ENCODE peak calls at places on chromosomes 2 and 18, in ten cellular contexts. W is fibroblast of pulmonary artery, S is stomach, T is astrocyte of the cerebellum, C is tibial artery, H is lower leg skin, D is endothelial cell of umbilical vein, N is AG09309, Y is cardiac muscle cell, Z is right atrium auricular region. B is an unnamed sample.

GRCh38 chr2:205139822-205140612 is 542.3 kb upstream of the NRP2 start:
- DNase-seq in H (no peak), N (no peak), Y (peak; percentile 49), D (peak; percentile 99), Z (no peak), S (peak; percentile 40), W (no peak), T (no peak), C (no peak), B (no peak)

GRCh38 chr2:231909631-231910030 is 16.6 kb downstream of the NPPC start:
- DNase-seq in W (no peak), Y (no peak), C (no peak), T (no peak), D (no peak), Z (no peak), N (no peak), H (no peak), S (no peak), B (no peak)

GRCh38 chr2:28927878-28928277 is 33.4 kb downstream of the WDR43 start:
- DNase-seq in N (peak; percentile 40), D (no peak), C (no peak), H (no peak), T (no peak), W (peak; percentile 26), Z (no peak), Y (no peak), S (no peak), B (no peak)

GRCh38 chr18:69484699-69485396 is 84.2 kb downstream of the DOK6 start:
- DNase-seq in Y (peak; percentile 3), N (peak; percentile 35), W (peak; percentile 59), D (peak; percentile 55), Z (no peak), C (no peak), S (no peak), T (no peak), H (no peak), B (no peak)

GRCh38 chr2:34291076-34291475 is 692.0 kb upstream of the FAM98A start:
- DNase-seq in H (no peak), D (no peak), W (no peak), T (no peak), Y (no peak), N (no peak), S (no peak), C (no peak), Z (no peak), B (no peak)

GRCh38 chr2:137910641-137911040 is 53.6 kb upstream of the HNMT start:
- DNase-seq in T (no peak), Z (no peak), C (no peak), S (no peak), Y (peak; percentile 32), W (peak; percentile 49), D (peak; percentile 52), N (no peak), H (no peak), B (no peak)

GRCh38 chr18:74395630-74396251 is 61.4 kb downstream of the DIPK1C start:
- DNase-seq in W (peak; percentile 2), H (peak; percentile 75), N (no peak), S (no peak), Y (no peak), D (no peak), Z (no peak), T (no peak), C (no peak), B (no peak)

GRCh38 chr2:20609349-20609994 is 41.4 kb downstream of the HS1BP3 start:
- DNase-seq in Y (no peak), W (peak; percentile 90), S (no peak), T (no peak), Z (no peak), D (peak; percentile 26), C (peak; percentile 32), N (no peak), H (peak; percentile 43), B (peak; percentile 85)

GRCh38 chr2:6926071-6926732 is 9.0 kb downstream of the RNF144A start:
- DNase-seq in Y (no peak), N (no peak), Z (no peak), H (no peak), S (no peak), W (no peak), D (no peak), T (no peak), C (no peak), B (no peak)

GRCh38 chr2:139645617-139646016 is 865.4 kb upstream of the NXPH2 start:
- DNase-seq in Y (no peak), Z (no peak), N (no peak), S (no peak), W (no peak), C (no peak), D (no peak), H (no peak), T (no peak), B (no peak)

GRCh38 chr2:158142568-158143332 is 41.1 kb downstream of the UPP2 start:
- DNase-seq in Z (no peak), S (no peak), Y (no peak), D (no peak), T (no peak), N (no peak), C (no peak), H (no peak), W (peak; percentile 26), B (no peak)

GRCh38 chr2:71299507-71299906 is 32.1 kb upstream of the ZNF638 start:
- DNase-seq in D (peak; percentile 63), N (no peak), Y (peak; percentile 45), W (peak; percentile 63), C (no peak), S (no peak), H (no peak), Z (no peak), T (peak; percentile 31), B (peak; percentile 61)

GRCh38 chr2:218289639-218290315 is 2.5 kb downstream of the TMBIM1 start:
- DNase-seq in Y (no peak), N (no peak), C (peak; percentile 65), D (peak; percentile 57), S (no peak), W (peak; percentile 67), H (no peak), T (no peak), Z (no peak), B (peak; percentile 69)

GRCh38 chr2:130865401-130865800 is 28.7 kb downstream of the ARHGEF4 start:
- DNase-seq in Z (no peak), N (no peak), D (no peak), Y (no peak), H (no peak), W (no peak), C (no peak), S (no peak), T (no peak), B (no peak)

DNA sequence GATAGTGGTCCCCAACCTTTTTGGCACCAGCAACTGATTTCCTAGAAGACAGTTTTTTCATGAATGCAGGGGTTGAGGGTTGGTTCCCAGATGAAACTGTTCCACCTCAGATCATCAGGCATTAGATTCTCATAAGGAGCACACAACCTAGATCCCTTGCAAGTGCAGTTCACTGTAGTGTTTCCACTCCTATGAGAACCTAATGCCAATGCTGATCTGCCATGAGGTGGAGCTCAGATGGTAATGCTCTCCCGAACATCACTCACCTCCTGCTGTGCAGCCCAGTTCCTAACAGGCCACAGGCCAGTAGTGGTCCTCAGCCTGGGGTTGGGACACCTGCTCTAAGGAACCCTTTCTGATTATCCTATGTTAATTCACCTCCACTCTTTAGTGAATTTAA is 133.5 kb downstream of the SOX11 start:
- DNase-seq in N (no peak), Y (no peak), Z (no peak), D (no peak), T (no peak), C (no peak), W (no peak), H (no peak), S (no peak), B (no peak)
- TF ChIP-seq CTCF in N (no peak), Y (no peak), Z (no peak), D (no peak), T (no peak), C (no peak), W (no peak), H (no peak), S (no peak), B (no peak)

GRCh38 chr2:148720501-148720998 is 76.0 kb downstream of the EPC2 start:
- DNase-seq in Y (no peak), T (no peak), D (no peak), C (peak; percentile 24), H (peak; percentile 85), N (no peak), W (peak; percentile 65), S (peak; percentile 51), Z (no peak), B (peak; percentile 47)
- H3K4me3 ChIP-seq in Y (no peak overlapping the region), T (no peak overlapping the region), D (no peak overlapping the region), C (no peak overlapping the region), H (no peak overlapping the region), N (no peak overlapping the region), W (peak overlapping the region; percentile 45), S (no peak overlapping the region), Z (no peak overlapping the region), B (no peak overlapping the region)

GRCh38 chr18:44895176-44895798 is 214.6 kb downstream of the SETBP1 start:
- DNase-seq in Y (no peak), N (peak; percentile 25), W (peak; percentile 83), Z (no peak), D (peak; percentile 49), C (peak; percentile 46), S (peak; percentile 57), H (no peak), T (no peak), B (peak; percentile 73)
- TF ChIP-seq CTCF in Y (peak; percentile 54), N (peak; percentile 60), W (peak; percentile 69), Z (no peak), D (peak; percentile 12), C (peak; percentile 29), S (peak; percentile 22), H (no peak), T (peak; percentile 34), B (peak; percentile 56)

GRCh38 chr2:73116182-73116960 is 3.6 kb upstream of the RAB11FIP5 start:
- DNase-seq in N (no peak), W (no peak), C (no peak), H (peak; percentile 21), T (no peak), Z (peak; percentile 26), D (no peak), Y (no peak), S (no peak), B (no peak)

GRCh38 chr2:73114273-73114867 is 1.6 kb upstream of the RAB11FIP5 start:
- DNase-seq in N (no peak), T (no peak), S (no peak), Z (no peak), C (no peak), Y (no peak), H (peak; percentile 4), W (no peak), D (no peak), B (peak; percentile 37)

GRCh38 chr2:73112913-73113633 is at the start of gene RAB11FIP5:
- DNase-seq in T (peak; percentile 62), Z (peak; percentile 79), W (peak; percentile 76), D (peak; percentile 70), C (peak; percentile 71), N (peak; percentile 32), Y (peak; percentile 81), H (peak; percentile 93), S (peak; percentile 85), B (peak; percentile 81)

GRCh38 chr2:73113634-73113958 is 848 bp upstream of the RAB11FIP5 start:
- DNase-seq in C (no peak), Y (no peak), Z (no peak), W (no peak), H (no peak), S (no peak), T (no peak), D (no peak), N (no peak), B (no peak)

DNA sequence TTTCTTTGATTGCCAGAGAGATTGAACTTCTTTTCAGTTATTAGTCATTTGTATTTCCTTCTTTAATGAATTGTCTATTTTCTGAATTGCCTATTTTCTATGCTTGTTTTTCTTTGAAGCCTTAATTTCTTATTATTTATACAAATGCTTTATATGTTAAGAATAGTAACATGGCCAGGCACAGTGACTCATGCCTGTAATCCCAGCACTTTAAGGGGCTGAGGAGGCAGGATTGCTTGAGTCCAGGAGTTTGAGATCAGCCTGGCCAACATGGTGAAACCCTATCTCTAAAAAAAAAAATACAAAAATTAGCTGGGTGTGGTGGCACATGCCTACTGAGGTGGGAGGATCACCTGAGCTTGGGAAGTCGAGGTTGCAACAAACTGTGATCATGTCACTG is 4.7 kb upstream of the RAB11FIP5 start:
- DNase-seq in N (no peak), Z (peak; percentile 2), S (no peak), W (no peak), D (no peak), C (no peak), T (no peak), Y (no peak), H (no peak), B (peak; percentile 70)
- H3K4me3 ChIP-seq in N (no peak overlapping the region), Z (no peak overlapping the region), S (no peak overlapping the region), W (no peak overlapping the region), D (no peak overlapping the region), C (no peak overlapping the region), T (no peak overlapping the region), Y (no peak overlapping the region), H (no peak overlapping the region), B (no peak overlapping the region)

B was measured in foreskin fibroblast.